ENCODE peak calls at places on chromosomes 11 and 22, in seven cellular contexts. V is neuronal stem cell, R is HCT116, W is GM23248, H is brain microvascular endothelial cell, K is ovary, F is WERI-Rb-1. A is an unnamed sample.

GRCh38 chr22:25749420-25750169 is 7.6 kb downstream of the MYO18B start:
- DNase-seq in V (no peak), R (no peak), W (no peak), H (no peak), K (no peak), F (no peak), A (no peak)

GRCh38 chr11:123841189-123841588 is 35.0 kb upstream of the OR6M1 start:
- DNase-seq in V (no peak), R (no peak), W (peak; percentile 11), H (no peak), K (no peak), F (no peak), A (no peak)

GRCh38 chr11:36409152-36409713 is 100.8 kb downstream of the TRAF6 start:
- DNase-seq in V (no peak), R (no peak), W (no peak), H (peak; percentile 45), K (no peak), F (no peak), A (no peak)

GRCh38 chr11:117292616-117293015 is 1.5 kb downstream of the BACE1-AS start:
- DNase-seq in V (no peak), R (no peak), W (no peak), H (no peak), K (no peak), F (no peak), A (no peak)

GRCh38 chr11:6818967-6819366 is 19.5 kb upstream of the OR6A2 start:
- DNase-seq in V (no peak), R (no peak), W (no peak), H (no peak), K (no peak), F (no peak), A (no peak)

GRCh38 chr11:72352859-72353551 is 81.3 kb downstream of the CLPB start:
- DNase-seq in V (peak; percentile 14), R (no peak), W (peak; percentile 82), H (peak; percentile 67), K (no peak), F (peak; percentile 80), A (no peak)

GRCh38 chr11:69497221-69497787 is 15.8 kb downstream of the LINC01488 start:
- DNase-seq in V (peak; percentile 81), R (peak; percentile 56), W (peak; percentile 98), H (peak; percentile 96), K (no peak), F (no peak), A (peak; percentile 8)

GRCh38 chr22:46142548-46143490 is 7.5 kb upstream of the PPARA start:
- DNase-seq in V (no peak), R (no peak), W (no peak), H (no peak), K (peak; percentile 13), F (no peak), A (no peak)

GRCh38 chr22:41899992-41900651 is 14.8 kb downstream of the SHISA8 start:
- DNase-seq in V (no peak), R (no peak), W (no peak), H (no peak), K (no peak), F (no peak), A (no peak)

GRCh38 chr11:113728814-113729213 is 22.7 kb upstream of the TMPRSS5 start:
- DNase-seq in V (no peak), R (no peak), W (no peak), H (no peak), K (no peak), F (no peak), A (no peak)

GRCh38 chr22:42743501-42743991 is 22.9 kb upstream of the A4GALT start:
- DNase-seq in V (no peak), R (no peak), W (peak; percentile 98), H (peak; percentile 28), K (peak; percentile 60), F (no peak), A (no peak)

GRCh38 chr11:10091314-10092045 is 202.5 kb downstream of the SBF2 start:
- DNase-seq in V (no peak), R (no peak), W (no peak), H (no peak), K (no peak), F (no peak), A (no peak)

GRCh38 chr11:110966131-110966530 is 253.9 kb upstream of the ARHGAP20 start:
- DNase-seq in V (no peak), R (no peak), W (no peak), H (no peak), K (no peak), F (no peak), A (no peak)

GRCh38 chr11:70048279-70049024 is 29.7 kb upstream of the ANO1 start:
- DNase-seq in V (peak; percentile 30), R (peak; percentile 55), W (peak; percentile 10), H (no peak), K (no peak), F (peak; percentile 65), A (no peak)

GRCh38 chr11:45021692-45022130 is 71.0 kb upstream of the TP53I11 start:
- DNase-seq in V (no peak), R (no peak), W (peak; percentile 95), H (no peak), K (peak; percentile 23), F (peak; percentile 52), A (no peak)

GRCh38 chr11:127632971-127633680 is 632.6 kb upstream of the KIRREL3 start:
- DNase-seq in V (no peak), R (no peak), W (peak; percentile 40), H (no peak), K (no peak), F (no peak), A (no peak)

GRCh38 chr11:77656362-77656761 is 18.8 kb upstream of the CLNS1A start:
- DNase-seq in V (no peak), R (no peak), W (no peak), H (no peak), K (no peak), F (no peak), A (no peak)

GRCh38 chr22:48319321-48320047 is 1508.2 kb downstream of the BRD1 start:
- DNase-seq in V (no peak), R (no peak), W (no peak), H (no peak), K (peak; percentile 10), F (no peak), A (no peak)

GRCh38 chr11:130416537-130416896 is 11.9 kb downstream of the ADAMTS8 start:
- DNase-seq in V (no peak), R (no peak), W (no peak), H (no peak), K (no peak), F (no peak), A (no peak)

GRCh38 chr11:41954034-41954433 is 494.6 kb upstream of the LRRC4C start:
- DNase-seq in V (no peak), R (no peak), W (peak; percentile 0), H (peak; percentile 78), K (no peak), F (no peak), A (no peak)

GRCh38 chr11:2233693-2234455 is 36.5 kb downstream of the ASCL2 start:
- DNase-seq in V (no peak), R (no peak), W (no peak), H (no peak), K (no peak), F (no peak), A (no peak)

GRCh38 chr22:33099593-33099992 is 41.4 kb upstream of the SYN3 start:
- DNase-seq in V (no peak), R (no peak), W (no peak), H (no peak), K (no peak), F (no peak), A (no peak)

GRCh38 chr11:66593650-66594049 is 665 bp downstream of the CCS start:
- DNase-seq in V (no peak), R (no peak), W (peak; percentile 28), H (no peak), K (no peak), F (no peak), A (no peak)
- H3K27ac ChIP-seq in V (no peak overlapping the region), R (peak overlapping the region; percentile 51), W (no peak overlapping the region), H (no peak overlapping the region), K (peak overlapping the region; percentile 82), F (no peak overlapping the region), A (peak overlapping the region; percentile 96)

DNA sequence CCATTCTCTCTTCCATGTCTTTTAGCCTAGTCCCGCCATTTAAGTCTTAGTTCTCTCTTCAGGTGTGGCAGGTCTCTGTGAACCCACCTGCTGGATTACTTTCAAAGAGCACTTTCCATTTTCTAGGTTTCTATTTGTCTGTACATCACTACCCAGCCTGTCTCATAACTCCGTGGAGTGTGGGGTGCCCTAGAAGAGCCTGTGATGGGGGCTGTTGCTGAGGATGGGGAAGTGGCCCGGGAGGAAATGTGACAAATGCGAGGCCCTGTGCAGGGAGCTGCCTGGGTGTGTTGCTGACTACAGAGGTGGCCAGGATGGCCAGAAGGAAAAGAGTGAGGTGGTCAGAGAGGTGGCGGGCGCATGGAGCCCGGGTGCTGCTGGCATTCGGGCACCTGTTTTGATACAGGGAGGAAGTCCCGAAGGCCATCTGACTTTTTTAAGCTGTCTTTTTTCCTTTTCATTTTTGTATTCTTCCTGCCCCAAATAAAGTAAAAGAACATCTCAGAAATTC is 10.7 kb downstream of the DGCR8 start:
- DNase-seq in V (no peak), R (no peak), W (no peak), H (no peak), K (no peak), F (no peak), A (no peak)
- H3K36me3 ChIP-seq in V (peaks cover 90% of the 10 kb centered on the region), R (peaks cover 94% of the 10 kb centered on the region), W (peaks cover 50% of the 10 kb centered on the region), H (peaks cover 97% of the 10 kb centered on the region), K (peaks cover 2% of the 10 kb centered on the region), F (peaks cover 100% of the 10 kb centered on the region), A (peaks cover 11% of the 10 kb centered on the region)

DNA sequence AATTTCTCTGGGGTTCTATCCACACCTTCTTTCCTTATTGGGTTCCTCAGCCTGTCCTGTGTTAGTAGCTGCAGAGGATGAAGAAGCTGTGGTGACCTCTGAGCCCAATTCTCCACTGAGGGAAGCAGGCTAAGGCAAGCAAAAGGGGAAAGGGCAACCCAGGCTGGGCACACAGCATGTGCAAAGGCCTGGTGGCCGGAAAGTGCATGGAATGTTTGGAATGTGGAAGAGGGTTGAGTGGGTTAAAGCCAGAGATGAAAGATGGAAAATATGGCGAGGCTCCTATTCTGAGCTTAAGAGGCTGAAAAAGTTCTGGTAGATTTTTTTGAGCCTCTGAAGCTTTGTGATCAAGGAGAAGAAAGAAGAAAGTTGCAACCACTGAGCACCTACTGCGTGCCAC is 247.1 kb downstream of the MIAT start:
- DNase-seq in V (no peak), R (no peak), W (no peak), H (no peak), K (no peak), F (no peak), A (no peak)
- H3K27ac ChIP-seq in V (no peak overlapping the region), R (no peak overlapping the region), W (no peak overlapping the region), H (no peak overlapping the region), K (no peak overlapping the region), F (no peak overlapping the region), A (no peak overlapping the region)

GRCh38 chr22:50283821-50284220 is 13.6 kb upstream of the MAPK11 start:
- DNase-seq in V (no peak), R (no peak), W (no peak), H (no peak), K (no peak), F (no peak), A (no peak)

GRCh38 chr22:50286701-50287318 is 16.6 kb upstream of the MAPK11 start:
- DNase-seq in V (no peak), R (no peak), W (no peak), H (no peak), K (no peak), F (no peak), A (no peak)

GRCh38 chr22:50284479-50284878 is 14.3 kb upstream of the MAPK11 start:
- DNase-seq in V (no peak), R (no peak), W (no peak), H (no peak), K (no peak), F (no peak), A (no peak)

GRCh38 chr22:50286275-50286674 is 16.1 kb upstream of the MAPK11 start:
- DNase-seq in V (no peak), R (no peak), W (no peak), H (no peak), K (no peak), F (no peak), A (no peak)

GRCh38 chr22:50285568-50286229 is 15.5 kb upstream of the MAPK11 start:
- DNase-seq in V (no peak), R (no peak), W (no peak), H (no peak), K (no peak), F (no peak), A (no peak)
- H3K36me3 ChIP-seq in V (peaks cover 67% of the 10 kb centered on the region), R (peaks cover 61% of the 10 kb centered on the region), W (peaks cover 28% of the 10 kb centered on the region), H (peaks cover 66% of the 10 kb centered on the region), K (no peaks in the 10 kb centered on the region), F (peaks cover 80% of the 10 kb centered on the region), A (peaks cover 2% of the 10 kb centered on the region)

A was measured in Panc1.